ENCODE peak calls at places on chromosome 3, in eight cellular contexts. Y is AG04450, Z is transverse colon, D is neural crest cell, V is PC-9, C is BE2C, H is fibroblast of villous mesenchyme, L is AG09319. K is an unnamed sample.

GRCh38 chr3:124702950-124703349 is 27.3 kb upstream of the UMPS start:
- DNase-seq in Y (no peak), Z (no peak), D (no peak), V (no peak), C (no peak), H (no peak), L (no peak), K (no peak)

GRCh38 chr3:155748611-155749365 is 3.9 kb upstream of the PLCH1 start:
- DNase-seq in Y (no peak), Z (no peak), D (no peak), V (no peak), C (no peak), H (peak; percentile 19), L (no peak), K (no peak)

GRCh38 chr3:30613135-30613825 is 6.9 kb downstream of the TGFBR2 start:
- DNase-seq in Y (no peak), Z (no peak), D (no peak), V (no peak), C (no peak), H (peak; percentile 61), L (no peak), K (no peak)

GRCh38 chr3:58487140-58487886 is 4.6 kb upstream of the KCTD6 start:
- DNase-seq in Y (no peak), Z (no peak), D (no peak), V (peak; percentile 33), C (peak; percentile 14), H (peak; percentile 33), L (no peak), K (no peak)

GRCh38 chr3:157274644-157275137 is 114.7 kb upstream of the CCNL1 start:
- DNase-seq in Y (no peak), Z (no peak), D (no peak), V (no peak), C (no peak), H (peak; percentile 76), L (no peak), K (no peak)

GRCh38 chr3:30511524-30512278 is 94.7 kb upstream of the TGFBR2 start:
- DNase-seq in Y (peak; percentile 93), Z (no peak), D (no peak), V (peak; percentile 46), C (no peak), H (peak; percentile 98), L (peak; percentile 79), K (no peak)

GRCh38 chr3:39744746-39745145 is 64.7 kb upstream of the MYRIP start:
- DNase-seq in Y (no peak), Z (no peak), D (no peak), V (no peak), C (no peak), H (no peak), L (no peak), K (no peak)

GRCh38 chr3:176842914-176843313 is 354.4 kb downstream of the TBL1XR1 start:
- DNase-seq in Y (no peak), Z (no peak), D (no peak), V (no peak), C (no peak), H (no peak), L (no peak), K (no peak)

GRCh38 chr3:151770941-151771340 is 37.2 kb downstream of the AADACL2 start:
- DNase-seq in Y (no peak), Z (peak; percentile 40), D (no peak), V (peak; percentile 45), C (no peak), H (no peak), L (peak; percentile 51), K (no peak)

GRCh38 chr3:17115186-17115585 is 230.4 kb downstream of the PLCL2 start:
- DNase-seq in Y (no peak), Z (no peak), D (no peak), V (no peak), C (no peak), H (no peak), L (no peak), K (no peak)

GRCh38 chr3:182533394-182533793 is 259.9 kb upstream of the ATP11B start:
- DNase-seq in Y (no peak), Z (no peak), D (no peak), V (peak; percentile 44), C (peak; percentile 48), H (no peak), L (no peak), K (no peak)

GRCh38 chr3:57852896-57853295 is 96.8 kb downstream of the SLMAP start:
- DNase-seq in Y (no peak), Z (no peak), D (no peak), V (no peak), C (no peak), H (peak; percentile 38), L (no peak), K (no peak)

GRCh38 chr3:16092923-16093322 is 81.6 kb upstream of the GALNT15 start:
- DNase-seq in Y (no peak), Z (no peak), D (no peak), V (no peak), C (no peak), H (no peak), L (no peak), K (no peak)

GRCh38 chr3:58246148-58247051 is 8.8 kb downstream of the ABHD6 start:
- DNase-seq in Y (no peak), Z (no peak), D (no peak), V (no peak), C (no peak), H (no peak), L (no peak), K (no peak)

GRCh38 chr3:26652157-26652556 is 29.6 kb downstream of the LRRC3B start:
- DNase-seq in Y (no peak), Z (no peak), D (no peak), V (no peak), C (no peak), H (no peak), L (no peak), K (peak; percentile 67)

GRCh38 chr3:12178091-12178820 is 19.5 kb upstream of the TIMP4 start:
- DNase-seq in Y (no peak), Z (no peak), D (no peak), V (no peak), C (no peak), H (peak; percentile 42), L (no peak), K (peak; percentile 72)

GRCh38 chr3:70712449-70713082 is 400.1 kb upstream of the MDFIC2 start:
- DNase-seq in Y (no peak), Z (no peak), D (no peak), V (no peak), C (no peak), H (no peak), L (no peak), K (no peak)

GRCh38 chr3:111227216-111227615 is 155.6 kb downstream of the NECTIN3 start:
- DNase-seq in Y (no peak), Z (no peak), D (no peak), V (no peak), C (no peak), H (peak; percentile 13), L (no peak), K (no peak)

DNA sequence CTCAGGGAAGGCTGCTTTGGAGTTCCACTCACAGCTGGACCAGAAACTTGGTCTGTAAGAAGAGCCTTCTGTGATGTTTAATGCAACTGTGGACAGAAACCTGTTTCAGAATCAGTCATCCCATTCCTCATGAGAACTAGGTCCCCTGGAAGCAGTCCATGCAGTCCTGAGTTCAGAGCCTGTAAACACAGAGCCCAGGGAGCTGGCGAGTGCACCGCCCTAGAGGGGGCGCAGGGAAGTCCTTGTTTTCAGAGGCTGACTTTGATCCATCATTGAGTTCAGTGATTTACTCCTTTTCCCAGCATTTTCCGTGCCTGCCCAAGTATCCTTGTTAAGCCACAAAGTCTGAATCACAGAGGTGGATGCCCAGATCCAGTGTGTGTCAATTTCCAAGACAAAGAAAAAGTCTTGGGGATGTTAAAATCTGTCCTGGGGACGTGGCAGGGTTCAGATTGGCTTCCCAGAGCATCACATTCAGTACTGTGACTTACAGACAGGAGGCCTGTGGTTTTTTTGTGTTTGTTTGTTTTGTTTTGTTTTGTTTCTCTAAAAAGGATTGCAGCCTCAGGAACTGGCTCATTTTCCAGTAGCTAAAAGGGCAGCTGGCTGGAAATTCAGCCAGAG is 9.8 kb upstream of the TXNRD3 start:
- DNase-seq in Y (no peak), Z (no peak), D (no peak), V (no peak), C (no peak), H (no peak), L (no peak), K (no peak)
- TF ChIP-seq CTCF in Y (peak; percentile 39), Z (no peak), D (peak; percentile 22), V (no peak), C (peak; percentile 13), H (peak; percentile 10), L (peak; percentile 4), K (no peak)

DNA sequence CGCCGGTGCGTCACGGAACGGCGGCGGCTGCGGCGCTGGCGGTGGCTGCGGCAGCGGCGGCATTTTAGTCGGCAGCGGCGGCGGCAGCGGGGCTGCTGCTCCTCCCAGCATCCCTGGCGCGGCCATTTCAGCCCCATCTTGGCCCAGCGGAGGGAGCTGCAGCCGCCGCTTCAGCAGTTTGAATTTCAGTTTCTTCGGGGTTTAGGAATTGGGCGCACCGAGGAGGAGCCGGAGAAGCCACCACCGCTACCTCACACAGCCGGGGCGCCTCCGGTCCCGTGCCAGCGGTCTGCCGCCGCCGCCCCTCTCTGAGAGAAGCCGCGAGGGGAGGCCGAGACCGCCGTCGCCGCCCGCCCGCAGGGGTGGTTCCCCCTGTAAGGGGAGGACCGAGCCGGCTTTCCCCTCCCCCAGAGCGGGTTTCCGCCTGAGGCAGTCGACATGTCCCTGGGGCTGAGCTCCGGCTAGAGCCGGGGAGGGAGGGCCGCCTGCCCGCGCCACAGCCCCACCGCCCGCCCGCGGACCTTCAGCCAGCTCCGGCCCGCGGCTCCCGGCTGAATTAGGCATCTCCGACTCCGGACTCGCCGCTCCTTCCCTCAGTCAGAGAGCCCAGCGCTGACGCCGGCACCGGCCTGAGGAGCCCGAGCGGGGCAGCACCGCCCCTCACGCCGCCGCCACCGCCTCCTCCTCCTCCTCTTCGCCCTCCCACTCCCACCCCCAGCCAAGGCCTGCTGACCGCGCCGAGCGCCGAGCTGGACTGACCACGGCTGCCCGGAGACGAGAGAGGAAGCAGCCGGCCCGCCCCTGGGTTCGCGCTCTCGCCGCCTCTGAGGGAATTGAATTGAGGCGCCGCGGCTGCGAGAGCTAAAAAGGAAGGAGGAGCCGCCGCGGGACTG is at the start of gene TSC22D2:
- DNase-seq in Y (peak; percentile 79), Z (peak; percentile 92), D (peak; percentile 96), V (peak; percentile 97), C (peak; percentile 96), H (peak; percentile 95), L (peak; percentile 88), K (peak; percentile 95)
- TF ChIP-seq CTCF in Y (peak; percentile 21), Z (no peak), D (peak; percentile 50), V (peak; percentile 18), C (no peak), H (no peak), L (no peak), K (no peak)

DNA sequence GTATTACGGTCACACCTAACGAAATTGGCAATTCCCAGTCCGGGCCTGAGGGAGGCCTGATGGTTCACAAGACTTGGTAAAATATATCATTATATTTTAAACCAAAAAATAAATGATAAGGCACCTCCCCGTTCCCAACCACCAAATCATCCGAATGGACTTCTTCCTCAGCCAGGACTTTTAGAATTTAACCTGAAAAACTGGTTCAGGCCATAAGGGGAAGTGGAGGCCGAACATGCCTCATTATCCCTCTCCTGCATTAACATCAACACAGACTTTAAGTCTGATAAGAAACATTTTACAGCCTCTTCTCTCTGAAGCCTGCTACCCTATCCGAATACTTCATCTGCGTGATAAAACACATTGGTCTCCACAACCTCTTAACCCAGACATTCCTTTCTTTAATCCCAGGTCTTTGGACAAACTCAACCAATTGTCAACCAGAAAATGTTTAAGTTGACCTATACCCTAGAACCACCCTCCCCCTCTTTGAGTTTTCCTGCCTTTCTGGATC is 800 bp upstream of the SLC41A3 start:
- DNase-seq in Y (no peak), Z (no peak), D (no peak), V (no peak), C (no peak), H (peak; percentile 63), L (no peak), K (no peak)
- TF ChIP-seq CTCF in Y (no peak), Z (no peak), D (no peak), V (no peak), C (no peak), H (no peak), L (no peak), K (no peak)

GRCh38 chr3:55779543-55779942 is 292.4 kb upstream of the WNT5A start:
- DNase-seq in Y (no peak), Z (no peak), D (no peak), V (no peak), C (no peak), H (no peak), L (no peak), K (no peak)
- TF ChIP-seq CTCF in Y (no peak), Z (no peak), D (no peak), V (no peak), C (no peak), H (no peak), L (no peak), K (no peak)

K was measured in sigmoid colon.